ENCODE peak calls at places on chromosomes 11 and 22, in seven cellular contexts. F is NAMALWA, J is ELR, L is ureter, I is T-helper 9 cell, U is non-pigmented ciliary epithelial cell, D is bronchial epithelial cell. A is an unnamed sample.
A peak's percentile ranks its signal among the peaks of the same experiment; 100 is the strongest.

GRCh38 chr11:27239305-27239942 is 123.6 kb downstream of the CCDC34 start:
- DNase-seq in I (no peak), U (no peak), F (no peak), L (no peak), D (no peak), J (no peak), A (no peak)

GRCh38 chr22:50169774-50170341 is 673 bp upstream of the PANX2 start:
- DNase-seq in I (no peak), J (peak; percentile 42), D (no peak), F (no peak), L (no peak), U (no peak), A (no peak)

GRCh38 chr22:22772883-22773282 is 114.7 kb upstream of the IGLL5 start:
- DNase-seq in I (no peak), U (no peak), D (no peak), F (no peak), J (no peak), L (no peak), A (no peak)

GRCh38 chr11:107736546-107736945 is 24.7 kb upstream of the SLN start:
- DNase-seq in J (no peak), I (no peak), L (no peak), U (no peak), F (no peak), D (no peak), A (no peak)

GRCh38 chr11:34789196-34789834 is 126.9 kb downstream of the APIP start:
- DNase-seq in D (no peak), I (no peak), F (no peak), L (no peak), U (no peak), J (peak; percentile 40), A (no peak)

GRCh38 chr11:122748968-122749687 is 89.2 kb upstream of the CRTAM start:
- DNase-seq in I (no peak), U (peak; percentile 90), D (peak; percentile 73), L (no peak), F (peak; percentile 41), J (peak; percentile 95), A (peak; percentile 72)

GRCh38 chr11:117220999-117221774 is 10.7 kb downstream of the PCSK7 start:
- DNase-seq in J (no peak), F (no peak), U (no peak), D (no peak), I (no peak), L (no peak), A (no peak)

GRCh38 chr11:112269139-112269538 is 8.5 kb upstream of the PLET1 start:
- DNase-seq in I (no peak), L (no peak), J (no peak), D (no peak), U (no peak), F (no peak), A (no peak)

GRCh38 chr11:64564947-64565889 is 25.8 kb upstream of the SLC22A12 start:
- DNase-seq in U (no peak), F (no peak), D (no peak), L (no peak), J (no peak), I (no peak), A (no peak)

GRCh38 chr11:99020324-99021225 is at the start of gene CNTN5:
- DNase-seq in U (no peak), J (peak; percentile 75), F (no peak), D (peak; percentile 7), L (peak; percentile 43), I (no peak), A (no peak)

GRCh38 chr22:19955241-19956128 is 13.9 kb upstream of the TXNRD2 start:
- DNase-seq in I (no peak), D (no peak), J (no peak), U (no peak), L (no peak), F (no peak), A (no peak)

GRCh38 chr22:37181681-37182080 is 6.4 kb downstream of the C1QTNF6 start:
- DNase-seq in U (no peak), D (no peak), F (no peak), L (no peak), J (no peak), I (no peak), A (no peak)

GRCh38 chr11:57288771-57289579 is 35.8 kb downstream of the TNKS1BP1 start:
- DNase-seq in I (no peak), L (no peak), U (peak; percentile 91), F (no peak), D (peak; percentile 98), J (peak; percentile 94), A (peak; percentile 47)

GRCh38 chr11:106311531-106312230 is 234.2 kb downstream of the AASDHPPT start:
- DNase-seq in I (no peak), D (no peak), F (no peak), L (no peak), U (no peak), J (no peak), A (no peak)